ENCODE peak calls at places on chromosomes 2 and 18, in six cellular contexts. B is right atrium auricular region, C is bronchial epithelial cell, M is neural crest cell, X is mammary epithelial cell, I is GM06990. P is an unnamed sample.

GRCh38 chr2:132929786-132930185 is 259.8 kb upstream of the LYPD1 start:
- DNase-seq in B (no peak), C (peak), M (no peak), X (peak), I (no peak), P (no peak)

GRCh38 chr2:215535726-215536125 is 99.9 kb upstream of the FN1 start:
- DNase-seq in B (no peak), C (peak), M (no peak), X (peak), I (no peak), P (no peak)

GRCh38 chr2:210199186-210199765 is 26.0 kb downstream of the ACADL start:
- DNase-seq in B (no peak), C (peak), M (no peak), X (no peak), I (no peak), P (no peak)

GRCh38 chr2:237136824-237137223 is 51.1 kb downstream of the COPS8 start:
- DNase-seq in B (no peak), C (no peak), M (no peak), X (no peak), I (no peak), P (no peak)

GRCh38 chr2:187548658-187549057 is 5.6 kb downstream of the TFPI start:
- DNase-seq in B (no peak), C (no peak), M (no peak), X (no peak), I (no peak), P (no peak)

GRCh38 chr2:106108351-106108750 is 85.8 kb downstream of the UXS1 start:
- DNase-seq in B (no peak), C (peak), M (no peak), X (no peak), I (no peak), P (no peak)

GRCh38 chr18:52341617-52342381 is 1.8 kb downstream of the DCC start:
- DNase-seq in B (no peak), C (no peak), M (peak), X (peak), I (peak), P (peak)

GRCh38 chr18:46412831-46413371 is 244.1 kb downstream of the LOXHD1 start:
- DNase-seq in B (no peak), C (no peak), M (no peak), X (no peak), I (no peak), P (no peak)

GRCh38 chr2:239278941-239279365 is 121.9 kb downstream of the HDAC4 start:
- DNase-seq in B (no peak), C (peak), M (no peak), X (no peak), I (no peak), P (peak)

GRCh38 chr2:187527262-187527661 is 27.0 kb downstream of the TFPI start:
- DNase-seq in B (no peak), C (peak), M (no peak), X (no peak), I (no peak), P (no peak)

GRCh38 chr18:27994571-27994970 is 182.4 kb downstream of the CDH2 start:
- DNase-seq in B (no peak), C (no peak), M (no peak), X (no peak), I (no peak), P (no peak)

GRCh38 chr2:212237350-212238095 is 301.1 kb downstream of the ERBB4 start:
- DNase-seq in B (no peak), C (no peak), M (no peak), X (no peak), I (no peak), P (peak)

GRCh38 chr18:3655637-3656050 is 205.7 kb downstream of the TGIF1 start:
- DNase-seq in B (no peak), C (no peak), M (no peak), X (no peak), I (no peak), P (no peak)

GRCh38 chr2:220053919-220054318 is 426.5 kb downstream of the SLC4A3 start:
- DNase-seq in B (no peak), C (no peak), M (no peak), X (no peak), I (no peak), P (no peak)

GRCh38 chr2:121038831-121039230 is 246.2 kb downstream of the TFCP2L1 start:
- DNase-seq in B (no peak), C (peak), M (no peak), X (peak), I (no peak), P (no peak)

GRCh38 chr2:240508832-240509545 is 48.8 kb downstream of the ANKMY1 start:
- DNase-seq in B (peak), C (no peak), M (no peak), X (no peak), I (no peak), P (no peak)

GRCh38 chr18:44834867-44835469 is 154.3 kb downstream of the SETBP1 start:
- DNase-seq in B (no peak), C (no peak), M (no peak), X (no peak), I (no peak), P (no peak)

DNA sequence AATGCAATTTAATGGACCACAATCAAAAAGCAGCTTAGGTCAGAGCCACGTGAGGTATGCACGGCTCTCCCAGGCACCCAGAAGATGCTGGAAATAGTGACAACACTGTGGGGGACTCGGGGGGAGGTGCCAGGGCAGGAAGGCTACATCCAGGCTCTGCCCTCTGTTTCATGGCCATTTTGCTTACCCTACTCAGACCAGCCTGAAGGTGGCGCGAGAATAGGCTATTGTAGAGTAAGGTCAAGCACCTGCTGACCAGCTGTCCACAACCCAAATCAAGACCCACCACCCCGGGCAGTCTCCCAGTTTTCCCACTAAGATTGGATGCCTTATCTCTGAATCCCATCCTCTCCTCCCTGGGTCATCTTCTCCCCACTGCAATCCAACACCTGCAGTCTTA is 115.7 kb downstream of the VIT start:
- DNase-seq in B (no peak), C (no peak), M (no peak), X (no peak), I (no peak), P (no peak)
- TF ChIP-seq CTCF in B (no peak), C (peak), M (no peak), X (no peak), I (peak), P (no peak)

DNA sequence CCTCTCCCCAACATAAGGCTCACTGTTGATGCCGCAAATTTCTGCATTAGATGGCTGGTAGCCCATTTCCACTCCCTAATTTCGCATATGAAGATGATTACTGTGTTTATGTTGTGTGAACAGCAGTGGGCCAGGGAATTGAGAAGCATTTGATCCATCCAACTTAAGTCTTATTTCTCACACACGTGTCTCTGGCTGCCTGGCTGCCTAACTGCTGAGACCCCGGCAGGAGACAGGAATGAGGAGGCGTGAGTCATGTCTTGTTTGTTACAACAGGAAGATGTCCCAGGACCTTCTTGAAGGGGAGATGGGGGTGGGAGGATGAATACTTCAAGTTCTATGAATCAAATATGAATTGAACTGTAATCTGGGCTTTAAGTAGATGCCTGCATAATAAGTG is 294.0 kb downstream of the ALK start:
- DNase-seq in B (no peak), C (peak), M (no peak), X (no peak), I (no peak), P (no peak)
- TF ChIP-seq CTCF in B (no peak), C (no peak), M (no peak), X (no peak), I (no peak), P (no peak)

DNA sequence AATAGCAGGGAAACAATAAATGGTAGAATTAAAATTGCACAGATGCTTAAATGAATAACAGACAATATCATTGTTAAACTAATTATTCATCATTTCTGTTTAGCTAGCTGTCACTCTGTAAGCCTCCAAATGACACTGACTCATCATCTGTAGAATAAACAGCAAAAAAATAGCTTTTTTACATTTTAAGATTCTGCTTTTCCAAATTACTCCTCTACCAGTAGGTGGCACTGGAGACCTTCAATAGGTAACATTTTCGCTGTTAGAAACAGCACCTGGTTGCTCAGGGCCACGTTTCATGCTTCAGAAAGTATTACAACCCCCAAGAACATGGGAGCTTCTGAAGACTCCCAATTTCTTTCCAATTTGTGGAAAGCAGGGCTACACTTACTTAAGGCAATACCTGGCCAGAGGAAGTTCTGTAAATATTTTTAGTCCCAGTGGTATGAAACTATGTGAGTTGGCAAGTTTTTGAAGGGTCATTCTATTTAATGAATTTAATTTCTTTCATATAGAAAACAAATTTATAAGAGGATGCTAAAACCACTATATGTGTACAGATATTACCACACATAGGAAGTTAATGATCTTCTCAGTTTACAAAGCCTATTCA is 45.4 kb downstream of the TTN start:
- DNase-seq in B (no peak), C (peak), M (peak), X (peak), I (no peak), P (no peak)
- TF ChIP-seq CTCF in B (peak), C (peak), M (peak), X (peak), I (peak), P (peak)

DNA sequence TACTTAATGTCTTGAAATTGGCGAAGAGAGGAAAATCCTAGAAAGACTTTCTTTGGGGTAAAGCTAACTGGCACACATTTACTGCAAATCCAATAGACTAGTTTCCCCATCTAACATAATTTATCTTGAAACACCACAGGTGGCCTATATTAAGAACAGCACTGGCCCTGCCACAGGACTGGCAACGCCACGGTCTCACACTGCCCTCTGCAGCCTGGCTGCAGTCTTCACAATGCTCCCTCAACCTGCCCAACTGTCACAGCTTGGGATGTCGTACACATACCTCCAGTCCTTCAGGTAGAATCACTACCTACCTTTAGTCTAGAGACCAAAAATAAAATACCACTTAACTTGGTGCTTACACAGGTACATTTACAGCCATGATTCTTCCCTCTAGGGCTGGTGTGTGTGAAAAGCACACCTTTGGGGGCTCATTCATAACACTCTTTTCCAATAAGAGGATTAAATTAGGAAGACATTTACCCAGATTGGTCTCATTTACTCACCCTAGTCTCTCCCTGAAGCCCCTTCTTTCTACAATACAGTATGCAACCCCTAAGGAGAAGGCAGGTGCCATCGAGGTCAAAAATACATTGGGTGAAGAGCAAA is 222.2 kb downstream of the C1D start:
- DNase-seq in B (no peak), C (peak), M (peak), X (peak), I (peak), P (peak)
- TF ChIP-seq CTCF in B (peak), C (peak), M (peak), X (peak), I (peak), P (no peak)

GRCh38 chr2:234996467-234997270 is 44.9 kb downstream of the SH3BP4 start:
- DNase-seq in B (no peak), C (no peak), M (no peak), X (no peak), I (no peak), P (no peak)
- TF ChIP-seq CTCF in B (no peak), C (no peak), M (no peak), X (no peak), I (no peak), P (no peak)

GRCh38 chr2:138275292-138275690 is 226.3 kb upstream of the SPOPL start:
- DNase-seq in B (no peak), C (no peak), M (no peak), X (no peak), I (no peak), P (no peak)

GRCh38 chr2:138277062-138277461 is 224.5 kb upstream of the SPOPL start:
- DNase-seq in B (no peak), C (no peak), M (no peak), X (no peak), I (no peak), P (no peak)

GRCh38 chr2:138274421-138275291 is 226.9 kb upstream of the SPOPL start:
- DNase-seq in B (no peak), C (peak), M (no peak), X (peak), I (no peak), P (no peak)

GRCh38 chr2:138275881-138276280 is 225.7 kb upstream of the SPOPL start:
- DNase-seq in B (no peak), C (peak), M (no peak), X (peak), I (no peak), P (no peak)

DNA sequence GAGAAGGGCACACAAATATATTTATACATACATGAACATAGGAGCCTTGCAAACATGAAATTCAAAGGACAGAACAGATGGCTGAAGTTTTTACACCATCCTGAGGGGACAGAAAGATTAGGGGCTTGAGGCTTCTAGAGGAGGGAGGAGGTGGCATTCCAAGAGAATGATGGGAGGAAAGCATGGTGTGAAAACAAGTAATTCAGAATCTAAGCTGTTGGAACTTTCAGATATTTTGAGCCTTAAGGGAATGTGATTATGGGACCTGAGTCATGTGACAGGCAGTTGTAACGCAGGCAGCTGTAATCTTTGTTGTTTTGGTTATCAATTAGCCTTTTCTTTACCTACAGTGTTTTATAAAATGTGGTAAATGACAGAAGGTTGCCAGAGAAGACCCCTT is 225.2 kb upstream of the SPOPL start:
- DNase-seq in B (no peak), C (peak), M (no peak), X (no peak), I (no peak), P (no peak)
- TF ChIP-seq CTCF in B (no peak), C (no peak), M (no peak), X (no peak), I (no peak), P (no peak)

GRCh38 chr2:155310589-155310988 is 612.1 kb downstream of the KCNJ3 start:
- DNase-seq in B (no peak), C (peak), M (no peak), X (peak), I (no peak), P (no peak)
- TF ChIP-seq CTCF in B (no peak), C (peak), M (peak), X (peak), I (peak), P (peak)

DNA sequence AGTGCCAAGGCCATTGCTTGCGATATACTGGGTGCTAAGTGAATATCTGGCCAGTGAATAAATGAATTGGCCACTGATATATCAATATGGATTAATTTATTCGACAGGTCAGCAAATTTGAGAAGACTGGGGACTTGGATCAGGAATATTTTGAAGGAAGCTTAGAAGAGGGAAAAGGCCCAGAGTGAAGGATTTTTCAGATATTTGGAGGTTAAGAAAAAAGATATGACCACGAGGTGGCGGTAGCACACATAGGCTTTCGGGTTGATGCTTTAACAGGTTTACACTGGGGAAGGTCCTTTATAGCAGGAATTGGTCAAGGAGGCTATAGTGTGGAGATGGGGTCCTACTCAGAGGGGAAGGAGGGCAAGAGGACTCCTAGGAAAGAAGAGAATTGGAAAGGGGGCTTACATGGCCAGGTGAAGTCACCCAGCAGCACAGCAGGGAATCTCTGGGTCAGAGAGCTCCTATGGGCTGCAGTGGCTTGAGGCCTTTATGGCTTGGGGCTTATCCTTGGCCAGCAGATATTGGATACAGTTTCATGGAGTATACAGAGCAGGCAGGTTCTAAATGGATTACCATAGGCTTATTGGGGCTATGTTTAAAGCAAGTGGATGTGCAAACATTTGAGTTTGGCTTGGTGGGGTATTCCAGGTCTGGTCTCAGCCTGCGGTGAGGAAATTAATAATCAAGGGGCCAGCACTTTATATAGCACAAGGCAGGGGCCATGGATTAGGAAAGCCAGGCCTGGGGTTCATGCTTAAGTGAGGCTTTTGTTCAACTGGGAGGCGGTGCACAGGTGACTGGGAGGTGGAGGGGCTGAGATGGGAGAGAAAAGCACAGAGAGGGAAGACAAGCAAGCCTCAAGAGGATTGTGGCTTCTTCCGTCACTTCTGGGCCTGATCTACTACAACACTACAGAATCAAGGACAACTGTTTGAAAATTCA is 9.7 kb downstream of the IL1RN start:
- DNase-seq in B (peak), C (no peak), M (peak), X (no peak), I (no peak), P (peak)
- TF ChIP-seq CTCF in B (peak), C (peak), M (peak), X (peak), I (peak), P (peak)

P was measured in glutamatergic neuron.